ENCODE peak calls at places on chromosomes 16 and 17, in four cellular contexts. M is GM12878, L is HepG2, U is HCT116. Q is an unnamed sample.

GRCh38 chr16:10895053-10895946 is 18.3 kb downstream of the CIITA start:
- DNase-seq in U (no peak), M (no peak), L (peak; percentile 48), Q (peak; percentile 85)

GRCh38 chr16:89319883-89320716 is 102.6 kb downstream of the ZNF778 start:
- DNase-seq in M (peak; percentile 17), L (peak; percentile 64), U (no peak), Q (no peak)

GRCh38 chr17:67606896-67607604 is 110.7 kb upstream of the NOL11 start:
- DNase-seq in M (no peak), U (no peak), L (no peak), Q (no peak)

GRCh38 chr16:78763821-78764440 is 664.5 kb downstream of the WWOX start:
- DNase-seq in M (no peak), L (no peak), U (no peak), Q (no peak)

GRCh38 chr16:31271621-31272190 is 11.9 kb downstream of the ITGAM start:
- DNase-seq in M (no peak), L (no peak), U (no peak), Q (no peak)

GRCh38 chr16:19499481-19499880 is 22.4 kb downstream of the GDE1 start:
- DNase-seq in M (no peak), U (no peak), L (no peak), Q (no peak)

GRCh38 chr17:80712610-80713009 is 168.0 kb downstream of the RPTOR start:
- DNase-seq in M (no peak), U (no peak), L (no peak), Q (no peak)

GRCh38 chr17:72166040-72166439 is 45.2 kb downstream of the SOX9 start:
- DNase-seq in U (no peak), M (no peak), L (peak; percentile 21), Q (peak; percentile 14)

GRCh38 chr16:17773698-17774101 is 302.9 kb upstream of the XYLT1 start:
- DNase-seq in U (no peak), L (no peak), M (no peak), Q (no peak)

GRCh38 chr16:57941016-57941656 is 29.8 kb downstream of the CNGB1 start:
- DNase-seq in L (no peak), U (no peak), M (no peak), Q (no peak)

GRCh38 chr17:40363480-40363838 is 1.1 kb downstream of the GJD3 start:
- DNase-seq in L (no peak), M (no peak), U (no peak), Q (peak; percentile 46)

GRCh38 chr16:54817432-54817831 is 113.2 kb upstream of the IRX5 start:
- DNase-seq in U (no peak), L (peak; percentile 6), M (no peak), Q (no peak)

GRCh38 chr17:36131931-36132330 is 28.3 kb downstream of the CCL4 start:
- DNase-seq in M (no peak), L (no peak), U (no peak), Q (no peak)

GRCh38 chr17:7281953-7282751 is 634 bp downstream of the SLC2A4 start:
- DNase-seq in L (no peak), U (no peak), M (no peak), Q (peak; percentile 41)

GRCh38 chr16:84358601-84359295 is 9.6 kb upstream of the ATP2C2 start:
- DNase-seq in M (no peak), L (no peak), U (no peak), Q (no peak)

GRCh38 chr16:89712476-89712805 is 8.3 kb downstream of the VPS9D1 start:
- DNase-seq in M (no peak), L (no peak), U (no peak), Q (no peak)

GRCh38 chr17:42133461-42134041 is 10.9 kb downstream of the HSPB9 start:
- DNase-seq in M (no peak), L (no peak), U (no peak), Q (no peak)

GRCh38 chr17:79916991-79917901 is 78.0 kb upstream of the CBX4 start:
- DNase-seq in M (no peak), U (no peak), L (no peak), Q (no peak)

GRCh38 chr16:67447508-67448076 is 16.7 kb downstream of the HSD11B2 start:
- DNase-seq in L (peak; percentile 49), M (peak; percentile 15), U (peak; percentile 54), Q (peak; percentile 62)

GRCh38 chr17:81686614-81687013 is 2.8 kb downstream of the HGS start:
- DNase-seq in M (no peak), U (no peak), L (no peak), Q (no peak)

GRCh38 chr17:50283246-50283645 is 9.0 kb downstream of the TMEM92 start:
- DNase-seq in M (peak; percentile 46), L (no peak), U (no peak), Q (no peak)

GRCh38 chr17:61519754-61520440 is 67.7 kb downstream of the TBX4 start:
- DNase-seq in L (no peak), M (no peak), U (no peak), Q (no peak)
- TF ChIP-seq ATF3 in L (no peak), M (no peak), U (no peak), Q (no peak)

GRCh38 chr16:80459331-80459777 is 81.4 kb upstream of the DYNLRB2 start:
- DNase-seq in L (no peak), M (no peak), U (no peak), Q (no peak)
- TF ChIP-seq ATF3 in L (no peak), M (no peak), U (no peak), Q (no peak)

GRCh38 chr17:57983446-57983845 is 4.6 kb downstream of the VEZF1 start:
- DNase-seq in M (no peak), L (no peak), U (no peak), Q (no peak)

GRCh38 chr17:57982452-57983170 is 5.4 kb downstream of the VEZF1 start:
- DNase-seq in M (no peak), L (no peak), U (no peak), Q (no peak)

GRCh38 chr17:57985675-57985974 is 2.4 kb downstream of the VEZF1 start:
- DNase-seq in L (no peak), U (no peak), M (no peak), Q (no peak)

GRCh38 chr17:57984936-57985674 is 2.9 kb downstream of the VEZF1 start:
- DNase-seq in U (no peak), M (no peak), L (no peak), Q (no peak)

GRCh38 chr17:57984226-57984890 is 3.7 kb downstream of the VEZF1 start:
- DNase-seq in U (no peak), M (no peak), L (no peak), Q (no peak)
- TF ChIP-seq ATF3 in U (no peak), M (no peak), L (no peak), Q (no peak)

GRCh38 chr17:27402943-27403342 is 53.3 kb upstream of the KSR1 start:
- DNase-seq in U (no peak), M (no peak), L (no peak), Q (no peak)
- TF ChIP-seq ATF3 in U (no peak), M (no peak), L (no peak), Q (no peak)

DNA sequence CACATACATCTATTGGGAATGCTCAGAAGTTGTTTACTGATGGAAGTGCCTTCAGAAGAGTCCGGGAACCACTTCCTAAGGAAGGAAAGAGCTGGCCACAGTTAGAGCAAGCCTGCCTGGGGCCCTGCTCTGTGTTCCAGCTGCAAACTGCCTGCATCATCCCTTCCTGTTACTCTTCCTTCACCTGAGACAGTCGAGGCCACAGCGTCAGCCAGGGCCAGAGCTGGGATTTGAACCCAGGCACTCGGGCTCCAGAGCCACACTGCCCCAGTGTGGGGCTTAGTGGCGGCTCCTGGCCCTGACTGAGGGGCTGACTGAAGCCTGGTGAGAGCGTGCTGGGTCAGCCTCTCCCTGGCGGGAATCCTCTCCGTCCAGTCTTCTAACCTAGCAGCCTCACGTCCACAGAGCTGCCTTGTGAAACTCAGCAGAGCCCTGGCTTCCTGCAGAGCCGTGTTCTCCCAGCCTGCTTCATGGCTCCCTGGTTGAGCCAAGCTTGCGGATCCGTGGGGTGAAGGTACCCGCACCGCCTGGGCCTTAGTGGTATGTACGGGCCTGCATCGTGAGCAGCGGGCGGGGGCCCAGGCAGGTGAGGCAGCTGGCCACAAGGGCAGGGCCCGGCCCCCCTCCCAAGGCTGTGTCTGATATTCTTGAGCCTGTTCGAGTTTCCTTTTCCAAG is 4.6 kb upstream of the C17orf99 start:
- DNase-seq in M (no peak), L (no peak), U (no peak), Q (no peak)
- TF ChIP-seq ATF3 in M (no peak), L (no peak), U (no peak), Q (no peak)

GRCh38 chr17:12789075-12789975 is at the start of gene ARHGAP44:
- DNase-seq in M (no peak), U (peak; percentile 46), L (peak; percentile 40), Q (peak; percentile 85)
- TF ChIP-seq ATF3 in M (peak; percentile 14), U (no peak), L (no peak), Q (no peak)

DNA sequence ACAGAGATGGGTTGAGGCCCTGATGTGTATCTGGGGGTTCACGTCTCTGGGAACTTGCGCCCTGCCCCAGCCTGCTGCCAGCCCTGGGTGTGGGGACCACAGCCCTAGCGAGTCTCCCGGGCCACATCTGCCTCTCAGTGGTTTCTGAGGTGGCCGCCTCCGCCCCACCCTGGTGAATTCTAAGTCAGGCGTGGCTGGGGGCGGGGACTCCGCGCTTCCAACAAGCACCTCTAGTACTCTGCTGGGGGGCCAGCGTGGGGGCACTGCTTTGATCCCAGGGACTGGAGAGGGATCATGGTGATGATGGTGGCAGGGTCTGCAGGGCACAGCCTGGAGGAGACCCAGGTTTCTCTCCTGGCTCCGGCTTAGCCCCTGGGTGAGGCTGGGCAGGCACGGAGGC is 3.6 kb downstream of the GLIS2 start:
- DNase-seq in L (no peak), M (no peak), U (no peak), Q (no peak)
- TF ChIP-seq ATF3 in L (no peak), M (no peak), U (no peak), Q (no peak)

Q was measured in WTC11.